ENCODE peak calls at places on chromosomes 12 and 14, in five cellular contexts. B, P, O, C and A are unnamed samples.

GRCh38 chr12:89417246-89417977 is 65.1 kb upstream of the DUSP6 start:
- DNase-seq in C (no peak), O (peak; percentile 30), P (no peak), B (no peak), A (no peak)

GRCh38 chr12:100576311-100577036 is 3.0 kb downstream of the GAS2L3 start:
- DNase-seq in C (no peak), P (no peak), O (peak; percentile 44), B (no peak), A (no peak)

GRCh38 chr12:85843606-85844325 is 7.6 kb upstream of the RASSF9 start:
- DNase-seq in B (no peak), C (peak; percentile 35), P (peak; percentile 24), O (no peak), A (no peak)

GRCh38 chr14:100883789-100884101 is 19.8 kb downstream of the RTL1 start:
- DNase-seq in O (no peak), C (peak; percentile 27), B (no peak), P (peak; percentile 24), A (no peak)

GRCh38 chr14:90804776-90805391 is 11.3 kb downstream of the TTC7B start:
- DNase-seq in B (no peak), C (no peak), P (no peak), O (no peak), A (no peak)

GRCh38 chr12:125092872-125093680 is 27.8 kb downstream of the AACS start:
- DNase-seq in B (peak; percentile 38), C (peak; percentile 81), O (peak; percentile 14), P (no peak), A (peak; percentile 36)

GRCh38 chr14:36271939-36272907 is 48.2 kb downstream of the MBIP start:
- DNase-seq in P (peak; percentile 50), C (peak; percentile 42), B (no peak), O (no peak), A (no peak)

GRCh38 chr12:80810874-80811273 is 94.2 kb downstream of the MYF5 start:
- DNase-seq in O (no peak), C (no peak), B (no peak), P (no peak), A (no peak)

GRCh38 chr14:37994846-37995372 is 212.8 kb upstream of the SSTR1 start:
- DNase-seq in P (no peak), O (no peak), C (no peak), B (no peak), A (no peak)

GRCh38 chr12:93518725-93519124 is 51.4 kb downstream of the MRPL42 start:
- DNase-seq in B (no peak), C (no peak), P (no peak), O (no peak), A (no peak)

GRCh38 chr12:51821423-51822260 is 26.9 kb downstream of the FIGNL2 start:
- DNase-seq in O (no peak), P (no peak), C (no peak), B (no peak), A (no peak)

GRCh38 chr12:3537916-3538690 is 47.1 kb downstream of the PRMT8 start:
- DNase-seq in P (no peak), O (no peak), C (no peak), B (no peak), A (no peak)

GRCh38 chr12:26971963-26972362 is 33.7 kb downstream of the FGFR1OP2 start:
- DNase-seq in B (no peak), C (no peak), P (no peak), O (no peak), A (no peak)

GRCh38 chr12:125137776-125138344 is 72.6 kb downstream of the AACS start:
- DNase-seq in O (no peak), C (no peak), P (no peak), B (no peak), A (no peak)

GRCh38 chr12:75720807-75721206 is 209.4 kb upstream of the KRR1 start:
- DNase-seq in O (no peak), B (no peak), P (no peak), C (no peak), A (peak; percentile 66)

DNA sequence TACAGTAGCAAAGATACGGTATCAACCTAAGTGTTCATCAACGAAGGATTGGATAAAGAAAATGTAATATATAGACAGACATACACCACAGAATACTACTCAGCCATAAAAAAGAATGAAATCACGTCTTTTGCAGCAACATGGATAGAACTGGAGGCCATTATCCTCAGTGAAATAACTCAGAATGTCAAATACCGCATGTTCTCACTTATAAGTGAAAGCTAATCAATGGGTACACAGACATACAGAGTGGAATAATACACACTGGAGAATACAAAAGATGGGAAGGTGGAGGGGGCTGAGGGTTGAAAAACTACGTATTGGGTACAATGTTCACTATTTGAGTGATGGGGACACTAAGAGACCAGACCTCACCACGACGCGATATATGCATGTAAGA is 1.1 kb downstream of the RACGAP1 start:
- DNase-seq in O (no peak), C (no peak), B (no peak), P (no peak), A (no peak)
- H3K4me3 ChIP-seq in O (peak overlapping the region; percentile 78), C (no peak overlapping the region), B (no peak overlapping the region), P (peak overlapping the region; percentile 79), A (no peak overlapping the region)

GRCh38 chr14:75417674-75418073 is 10.1 kb upstream of the JDP2 start:
- DNase-seq in B (no peak), O (no peak), C (no peak), P (no peak), A (no peak)

GRCh38 chr14:75424496-75424895 is 3.3 kb upstream of the JDP2 start:
- DNase-seq in B (no peak), P (no peak), O (no peak), C (no peak), A (no peak)

GRCh38 chr14:75422169-75422568 is 5.7 kb upstream of the JDP2 start:
- DNase-seq in O (no peak), C (no peak), P (no peak), B (no peak), A (no peak)

DNA sequence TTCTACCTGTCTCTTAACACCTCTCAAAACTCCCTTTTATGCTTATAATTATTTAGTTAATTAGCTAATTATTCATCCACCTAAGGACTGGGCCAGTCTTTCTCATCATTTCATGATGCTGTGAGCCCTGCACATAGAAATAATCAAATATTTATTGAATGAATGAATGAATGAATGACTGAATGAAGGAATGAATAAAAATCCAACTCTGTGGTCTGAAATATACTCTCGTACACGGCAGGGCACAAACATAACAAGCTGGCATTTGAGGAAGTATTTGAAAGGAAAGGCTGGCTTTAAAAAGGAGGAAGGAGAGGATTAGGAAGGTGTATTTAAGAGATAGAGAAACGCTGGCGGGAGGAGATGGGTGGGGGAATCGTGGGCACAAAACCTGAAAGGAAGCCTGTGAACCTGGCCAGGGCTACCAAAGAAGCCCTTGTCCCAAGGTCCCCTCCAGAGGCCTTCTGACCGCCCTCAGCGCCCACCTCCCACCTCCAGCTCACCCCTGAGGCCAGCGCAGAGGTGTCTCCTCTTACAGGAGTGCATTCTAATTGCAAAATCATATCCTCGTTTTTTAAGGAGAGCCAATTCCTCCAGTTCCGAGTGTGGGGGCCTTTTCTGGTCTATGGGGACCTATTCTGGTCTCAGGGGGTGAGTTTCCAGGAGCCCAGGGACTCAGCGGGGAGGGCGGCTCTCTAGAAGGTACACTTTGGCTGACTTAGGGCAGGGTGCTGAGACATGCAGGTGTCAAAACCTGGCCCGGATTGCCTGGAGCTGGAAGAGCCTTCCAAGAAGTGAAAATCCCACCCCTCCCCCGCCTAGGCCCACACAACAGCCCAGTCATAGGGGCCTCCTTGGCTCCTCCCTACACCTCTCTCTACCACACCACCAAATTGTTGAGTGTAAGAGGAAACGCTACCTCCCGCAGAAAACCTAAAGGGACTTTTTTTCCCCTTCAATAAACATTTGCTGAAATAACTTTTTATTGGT is 8.7 kb upstream of the JDP2 start:
- DNase-seq in B (no peak), P (peak; percentile 73), C (peak; percentile 61), O (no peak), A (peak; percentile 70)
- H3K4me3 ChIP-seq in B (no peak overlapping the region), P (peak overlapping the region; percentile 4), C (no peak overlapping the region), O (no peak overlapping the region), A (no peak overlapping the region)

GRCh38 chr14:69471916-69472315 is 12.6 kb upstream of the PLEKHD1 start:
- DNase-seq in B (no peak), O (no peak), P (no peak), C (no peak), A (no peak)

GRCh38 chr14:69471436-69471835 is 13.1 kb upstream of the PLEKHD1 start:
- DNase-seq in B (no peak), O (no peak), C (no peak), P (no peak), A (no peak)

GRCh38 chr14:69473271-69473670 is 11.3 kb upstream of the PLEKHD1 start:
- DNase-seq in O (no peak), C (no peak), P (no peak), B (no peak), A (no peak)

GRCh38 chr14:69479696-69480095 is 4.8 kb upstream of the PLEKHD1 start:
- DNase-seq in C (no peak), P (no peak), B (no peak), O (no peak), A (no peak)

GRCh38 chr14:69475194-69475818 is 9.2 kb upstream of the PLEKHD1 start:
- DNase-seq in C (no peak), B (no peak), O (no peak), P (no peak), A (no peak)
- H3K4me3 ChIP-seq in C (no peak overlapping the region), B (no peak overlapping the region), O (no peak overlapping the region), P (no peak overlapping the region), A (no peak overlapping the region)

GRCh38 chr12:5076761-5077160 is 33.1 kb downstream of the KCNA5 start:
- DNase-seq in B (no peak), O (no peak), P (no peak), C (peak; percentile 66), A (no peak)
- H3K4me3 ChIP-seq in B (no peak overlapping the region), O (no peak overlapping the region), P (no peak overlapping the region), C (no peak overlapping the region), A (no peak overlapping the region)

GRCh38 chr14:103552011-103552797 is 10.3 kb downstream of the BAG5 start:
- DNase-seq in O (no peak), P (peak; percentile 68), C (peak; percentile 94), B (no peak), A (no peak)

GRCh38 chr14:103550451-103551337 is 11.8 kb downstream of the BAG5 start:
- DNase-seq in B (no peak), P (peak; percentile 47), O (no peak), C (peak; percentile 88), A (no peak)

GRCh38 chr14:103552811-103553210 is 9.6 kb downstream of the BAG5 start:
- DNase-seq in B (no peak), O (no peak), P (peak; percentile 21), C (peak; percentile 53), A (no peak)

GRCh38 chr14:103549361-103550311 is 12.8 kb downstream of the BAG5 start:
- DNase-seq in O (no peak), P (peak; percentile 43), C (peak; percentile 76), B (no peak), A (no peak)

GRCh38 chr14:103551338-103551762 is 11.1 kb downstream of the BAG5 start:
- DNase-seq in O (no peak), B (no peak), C (peak; percentile 94), P (peak; percentile 50), A (no peak)
- H3K4me3 ChIP-seq in O (no peak overlapping the region), B (no peak overlapping the region), C (no peak overlapping the region), P (peak overlapping the region; percentile 22), A (no peak overlapping the region)